ENCODE peak calls at places on chromosomes 6 and 20, in seven cellular contexts. P is CD8-positive, alpha-beta T cell; N is T-helper 1 cell; A is stimulated activated CD4-positive, alpha-beta T cell treated with anti-CD3 and anti-CD28 coated beads, Interleukin-2, amount 100 ng/mL, for 48 hours; Q is immature natural killer cell; M is NCI-H2081; I is AG10803. Y is an unnamed sample.

GRCh38 chr20:38202982-38203293 is 37.9 kb upstream of the TGM2 start:
- DNase-seq in P (no peak), Q (no peak), M (no peak), N (no peak), A (no peak), I (no peak), Y (no peak)

GRCh38 chr20:831956-832355 is 1.6 kb upstream of the FAM110A start:
- DNase-seq in I (no peak), M (no peak), P (no peak), A (no peak), Q (no peak), N (no peak), Y (no peak)

GRCh38 chr6:15308445-15309213 is 62.8 kb downstream of the JARID2 start:
- DNase-seq in M (no peak), N (no peak), A (no peak), Q (no peak), P (no peak), I (no peak), Y (peak)

GRCh38 chr6:139335447-139336210 is 38.8 kb downstream of the CITED2 start:
- DNase-seq in N (no peak), I (no peak), P (no peak), A (no peak), M (no peak), Q (no peak), Y (no peak)

GRCh38 chr6:50816115-50816675 is 2.5 kb upstream of the TFAP2B start:
- DNase-seq in Q (peak), A (peak), I (peak), M (peak), N (no peak), P (peak), Y (peak)

GRCh38 chr6:144134176-144134575 is 16.1 kb upstream of the STX11 start:
- DNase-seq in Q (no peak), M (no peak), N (no peak), A (no peak), I (peak), P (no peak), Y (no peak)

GRCh38 chr6:123997223-123997622 is 193.6 kb downstream of the NKAIN2 start:
- DNase-seq in P (no peak), A (no peak), I (no peak), M (peak), N (no peak), Q (no peak), Y (no peak)

GRCh38 chr6:24026050-24026449 is 100.0 kb upstream of the NRSN1 start:
- DNase-seq in I (no peak), N (no peak), A (no peak), M (no peak), P (no peak), Q (no peak), Y (no peak)

GRCh38 chr6:36436466-36436865 is 6.2 kb downstream of the PXT1 start:
- DNase-seq in I (peak), Q (no peak), N (no peak), A (no peak), M (no peak), P (no peak), Y (no peak)

GRCh38 chr6:35473849-35474128 is 5.6 kb downstream of the RPL10A start:
- DNase-seq in A (peak), Q (no peak), M (no peak), P (no peak), I (no peak), N (no peak), Y (no peak)

GRCh38 chr20:8129211-8129986 is 2.7 kb upstream of the PLCB1 start:
- DNase-seq in A (no peak), P (no peak), N (no peak), Q (no peak), I (no peak), M (no peak), Y (no peak)

GRCh38 chr6:117169781-117170281 is 95.5 kb upstream of the VGLL2 start:
- DNase-seq in A (no peak), M (no peak), P (no peak), I (no peak), Q (no peak), N (no peak), Y (no peak)

GRCh38 chr20:47133809-47134456 is 222.6 kb downstream of the ZMYND8 start:
- DNase-seq in N (no peak), A (no peak), P (no peak), M (no peak), Q (no peak), I (peak), Y (peak)